ENCODE peak calls at places on chromosome 4, in seven cellular contexts. J, Z, W, Q, O, X and L are unnamed samples.
A peak's percentile ranks its signal among the peaks of the same experiment; 100 is the strongest.

GRCh38 chr4:7310441-7310840 is 118.1 kb downstream of the SORCS2 start:
- DNase-seq in X (no peak), Z (no peak), J (no peak), O (no peak), Q (no peak), W (no peak), L (no peak)

GRCh38 chr4:64975177-64975576 is 565.9 kb upstream of the TECRL start:
- DNase-seq in Z (no peak), X (no peak), J (no peak), W (no peak), O (no peak), Q (no peak), L (no peak)

GRCh38 chr4:2322801-2323200 is 60.9 kb upstream of the MXD4 start:
- DNase-seq in W (no peak), X (no peak), Q (no peak), Z (no peak), J (no peak), O (no peak), L (no peak)

GRCh38 chr4:6732441-6733357 is 16.7 kb downstream of the BLOC1S4 start:
- DNase-seq in X (no peak), O (peak; percentile 21), Q (no peak), Z (no peak), J (no peak), W (no peak), L (peak; percentile 65)

GRCh38 chr4:5757954-5758353 is 47.0 kb downstream of the EVC start:
- DNase-seq in Z (no peak), J (no peak), X (no peak), W (no peak), O (no peak), Q (no peak), L (no peak)

GRCh38 chr4:113173132-113173531 is 123.7 kb downstream of the ANK2 start:
- DNase-seq in Q (no peak), X (no peak), J (no peak), O (no peak), W (no peak), Z (no peak), L (no peak)

GRCh38 chr4:177272007-177272406 is 37.7 kb upstream of the NEIL3 start:
- DNase-seq in W (no peak), Z (no peak), Q (no peak), X (no peak), O (no peak), J (no peak), L (no peak)

GRCh38 chr4:56264861-56265260 is 122.4 kb downstream of the AASDH start:
- DNase-seq in X (no peak), J (no peak), O (no peak), Z (no peak), W (no peak), Q (no peak), L (no peak)

GRCh38 chr4:122718265-122718664 is 14.2 kb upstream of the BBS12 start:
- DNase-seq in Z (no peak), O (no peak), X (no peak), J (no peak), W (no peak), Q (no peak), L (peak; percentile 66)

GRCh38 chr4:14168919-14169318 is 541.4 kb upstream of the BOD1L1 start:
- DNase-seq in Z (no peak), X (no peak), J (no peak), W (no peak), O (peak; percentile 30), Q (no peak), L (peak; percentile 44)

GRCh38 chr4:185837415-185838103 is 25.6 kb upstream of the SORBS2 start:
- DNase-seq in X (no peak), W (no peak), O (no peak), J (no peak), Q (no peak), Z (no peak), L (peak; percentile 36)

GRCh38 chr4:80471701-80472100 is 136.2 kb downstream of the CFAP299 start:
- DNase-seq in X (peak; percentile 22), Z (no peak), Q (no peak), W (no peak), O (peak; percentile 44), J (no peak), L (no peak)

GRCh38 chr4:88757067-88757466 is 59.4 kb upstream of the NAP1L5 start:
- DNase-seq in Z (no peak), Q (no peak), J (no peak), X (no peak), W (no peak), O (no peak), L (no peak)

GRCh38 chr4:80611366-80611765 is 275.8 kb downstream of the CFAP299 start:
- DNase-seq in O (no peak), W (no peak), Q (no peak), J (no peak), Z (no peak), X (no peak), L (no peak)

GRCh38 chr4:4532371-4532770 is 9.5 kb downstream of the STX18 start:
- DNase-seq in J (no peak), Q (no peak), X (no peak), W (no peak), Z (no peak), O (no peak), L (no peak)

GRCh38 chr4:141347738-141348524 is 127.2 kb downstream of the ZNF330 start:
- DNase-seq in X (no peak), W (no peak), J (no peak), O (no peak), Q (no peak), Z (no peak), L (peak; percentile 60)

GRCh38 chr4:158775091-158775651 is 6.3 kb downstream of the FNIP2 start:
- DNase-seq in O (no peak), Z (no peak), X (no peak), W (no peak), Q (no peak), J (no peak), L (peak; percentile 88)

GRCh38 chr4:187656953-187657352 is 338.6 kb upstream of the ZFP42 start:
- DNase-seq in J (no peak), W (no peak), X (no peak), Z (no peak), Q (no peak), O (no peak), L (no peak)

GRCh38 chr4:2991243-2991642 is 27.9 kb downstream of the GRK4 start:
- DNase-seq in X (no peak), Z (no peak), J (no peak), Q (no peak), O (no peak), W (no peak), L (no peak)

GRCh38 chr4:76571274-76571673 is 136.2 kb downstream of the SHROOM3 start:
- DNase-seq in O (no peak), X (no peak), Q (no peak), Z (no peak), J (no peak), W (no peak), L (no peak)

GRCh38 chr4:15964159-15964558 is 1.2 kb upstream of the FGFBP2 start:
- DNase-seq in Q (no peak), X (no peak), O (no peak), J (no peak), W (no peak), Z (no peak), L (no peak)

GRCh38 chr4:145546556-145546955 is 64.9 kb downstream of the SMAD1 start:
- DNase-seq in Z (no peak), J (no peak), O (no peak), X (no peak), W (no peak), Q (no peak), L (no peak)

GRCh38 chr4:104859601-104860000 is 287.1 kb upstream of the TET2 start:
- DNase-seq in J (no peak), W (no peak), Z (no peak), Q (no peak), O (peak; percentile 64), X (no peak), L (no peak)

GRCh38 chr4:73864365-73864764 is 4.8 kb upstream of the CXCL1 start:
- DNase-seq in W (no peak), X (no peak), O (peak; percentile 7), Q (no peak), Z (no peak), J (no peak), L (no peak)

GRCh38 chr4:17771284-17771908 is 10.0 kb downstream of the FAM184B start:
- DNase-seq in J (no peak), Z (no peak), W (no peak), O (peak; percentile 67), Q (no peak), X (no peak), L (no peak)

GRCh38 chr4:115950806-115951205 is 837.4 kb upstream of the NDST4 start:
- DNase-seq in Q (no peak), J (no peak), X (no peak), Z (no peak), W (no peak), O (no peak), L (no peak)

GRCh38 chr4:116118216-116118615 is 967.2 kb downstream of the TRAM1L1 start:
- DNase-seq in O (no peak), Z (no peak), W (no peak), J (no peak), X (no peak), Q (no peak), L (no peak)

GRCh38 chr4:7524841-7525240 is 90.1 kb upstream of the PSAPL1 start:
- DNase-seq in W (no peak), O (no peak), Z (no peak), Q (no peak), J (no peak), X (no peak), L (no peak)

GRCh38 chr4:37002625-37003024 is 241.9 kb upstream of the NWD2 start:
- DNase-seq in O (no peak), Q (no peak), Z (no peak), J (no peak), X (no peak), W (no peak), L (no peak)

GRCh38 chr4:138269175-138269574 is 27.0 kb upstream of the SLC7A11 start:
- DNase-seq in X (no peak), W (no peak), Q (no peak), J (no peak), Z (no peak), O (no peak), L (no peak)

GRCh38 chr4:45989775-45990174 is 134.1 kb downstream of the GABRG1 start:
- DNase-seq in W (no peak), O (no peak), Z (no peak), Q (no peak), J (no peak), X (no peak), L (no peak)

GRCh38 chr4:120927758-120928409 is 5.4 kb upstream of the PRDM5 start:
- DNase-seq in J (no peak), Z (no peak), Q (no peak), O (no peak), X (no peak), W (no peak), L (no peak)

GRCh38 chr4:150039790-150040189 is 38.5 kb upstream of the DCLK2 start:
- DNase-seq in Q (no peak), W (no peak), O (no peak), Z (no peak), J (no peak), X (no peak), L (no peak)

GRCh38 chr4:3098346-3098745 is 23.9 kb downstream of the HTT start:
- DNase-seq in W (no peak), J (no peak), Q (no peak), Z (no peak), O (no peak), X (no peak), L (no peak)

GRCh38 chr4:183101956-183102480 is 3.0 kb downstream of the WWC2 start:
- DNase-seq in Q (no peak), J (no peak), W (no peak), X (no peak), O (no peak), Z (no peak), L (no peak)